ENCODE peak calls at places on chromosomes 16 and 17, in nine cellular contexts. E is esophagus squamous epithelium, C is DND-41, J is fibroblast of lung, G is stomach, S is cardiac muscle cell, M is colonic mucosa, T is heart right ventricle, Q is A673. L is an unnamed sample.

GRCh38 chr17:20091161-20092029 is 82.2 kb downstream of the SPECC1 start:
- DNase-seq in E (no peak), C (no peak), J (peak; percentile 76), G (no peak), S (no peak), M (no peak), T (peak; percentile 35), Q (no peak), L (no peak)

GRCh38 chr16:85124636-85125346 is 12.5 kb upstream of the CIBAR2 start:
- DNase-seq in E (no peak), C (no peak), J (peak; percentile 9), G (no peak), S (no peak), M (no peak), T (no peak), Q (no peak), L (no peak)

GRCh38 chr17:55795098-55795497 is 44.2 kb downstream of the PCTP start:
- DNase-seq in E (no peak), C (no peak), J (no peak), G (no peak), S (no peak), M (no peak), T (no peak), Q (no peak), L (no peak)

GRCh38 chr16:49492896-49493620 is 119.5 kb downstream of the C16orf78 start:
- DNase-seq in E (no peak), C (no peak), J (no peak), G (no peak), S (no peak), M (no peak), T (no peak), Q (no peak), L (no peak)

GRCh38 chr17:34386925-34387550 is 24.0 kb upstream of the CCL1 start:
- DNase-seq in E (no peak), C (peak; percentile 63), J (peak; percentile 2), G (no peak), S (no peak), M (no peak), T (no peak), Q (no peak), L (no peak)

GRCh38 chr17:55062921-55063320 is 94.4 kb downstream of the STXBP4 start:
- DNase-seq in E (no peak), C (no peak), J (peak; percentile 82), G (no peak), S (no peak), M (no peak), T (no peak), Q (no peak), L (no peak)

GRCh38 chr17:82239926-82240505 is 11.2 kb downstream of the SLC16A3 start:
- DNase-seq in E (no peak), C (no peak), J (no peak), G (no peak), S (no peak), M (no peak), T (no peak), Q (no peak), L (no peak)

GRCh38 chr16:89409161-89409711 is 81.1 kb downstream of the ANKRD11 start:
- DNase-seq in E (no peak), C (no peak), J (peak; percentile 49), G (no peak), S (no peak), M (no peak), T (no peak), Q (no peak), L (peak; percentile 90)

GRCh38 chr16:72875291-72876036 is 172.5 kb downstream of the ZFHX3 start:
- DNase-seq in E (no peak), C (no peak), J (no peak), G (no peak), S (no peak), M (no peak), T (no peak), Q (no peak), L (no peak)

GRCh38 chr17:20213429-20213828 is 204.3 kb downstream of the SPECC1 start:
- DNase-seq in E (no peak), C (no peak), J (no peak), G (peak; percentile 40), S (no peak), M (no peak), T (no peak), Q (no peak), L (no peak)

GRCh38 chr17:74051348-74051747 is 152.1 kb upstream of the RPL38 start:
- DNase-seq in E (no peak), C (no peak), J (no peak), G (no peak), S (no peak), M (no peak), T (no peak), Q (no peak), L (no peak)

GRCh38 chr17:74055508-74056160 is 147.8 kb upstream of the RPL38 start:
- DNase-seq in E (no peak), C (no peak), J (no peak), G (no peak), S (no peak), M (no peak), T (no peak), Q (no peak), L (no peak)

GRCh38 chr17:74049167-74049797 is 154.2 kb upstream of the RPL38 start:
- DNase-seq in E (no peak), C (no peak), J (no peak), G (no peak), S (no peak), M (no peak), T (no peak), Q (no peak), L (no peak)

GRCh38 chr17:74054249-74054648 is 149.2 kb upstream of the RPL38 start:
- DNase-seq in E (no peak), C (no peak), J (no peak), G (no peak), S (no peak), M (no peak), T (no peak), Q (no peak), L (no peak)

DNA sequence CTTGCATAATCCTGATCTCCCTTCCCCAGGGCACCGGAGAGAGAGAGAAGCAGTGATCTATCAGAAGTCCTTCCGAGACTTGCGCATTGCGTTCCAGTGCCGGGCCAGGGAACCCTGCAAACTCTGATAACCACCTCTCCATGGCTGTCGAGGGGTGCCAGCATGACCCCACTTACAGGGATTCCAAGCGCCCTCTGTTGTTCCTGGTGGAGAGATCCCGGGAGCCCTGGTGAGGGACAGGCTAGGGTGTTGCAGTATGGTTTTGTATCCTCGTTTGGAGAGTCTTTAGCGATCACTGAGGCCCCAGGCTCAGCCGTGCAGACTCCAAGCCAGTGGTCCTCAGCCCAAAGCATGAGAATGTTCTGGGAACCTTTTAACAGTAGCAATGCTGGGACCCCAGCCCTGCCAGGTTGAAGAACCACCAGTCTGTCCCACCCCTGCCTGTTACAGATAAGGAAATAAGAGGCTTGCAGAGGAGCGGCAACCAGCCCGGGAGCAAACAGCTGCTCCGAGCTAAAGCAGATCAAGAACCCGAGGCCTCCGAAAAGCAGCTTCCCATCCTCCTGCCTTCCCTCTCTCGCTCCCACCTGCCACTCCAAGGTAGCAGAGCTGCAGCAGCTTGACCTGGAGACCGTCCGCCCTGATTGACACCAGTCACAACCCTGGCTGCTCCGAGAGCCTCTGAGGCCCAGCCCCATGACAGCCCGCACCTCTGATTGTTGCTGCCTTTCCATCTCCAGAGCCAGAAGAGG is 150.3 kb upstream of the RPL38 start:
- DNase-seq in E (no peak), C (no peak), J (no peak), G (no peak), S (peak; percentile 23), M (no peak), T (no peak), Q (no peak), L (no peak)
- H3K27me3 ChIP-seq in E (no peaks in the 10 kb centered on the region), C (peaks cover 4% of the 10 kb centered on the region), J (no peaks in the 10 kb centered on the region), G (no peaks in the 10 kb centered on the region), S (no peaks in the 10 kb centered on the region), M (no peaks in the 10 kb centered on the region), T (no peaks in the 10 kb centered on the region), Q (peaks cover 6% of the 10 kb centered on the region), L (peaks cover 4% of the 10 kb centered on the region)

GRCh38 chr17:73234746-73235145 is 26.9 kb downstream of the CPSF4L start:
- DNase-seq in E (no peak), C (no peak), J (no peak), G (no peak), S (no peak), M (peak; percentile 49), T (no peak), Q (no peak), L (no peak)

GRCh38 chr17:73237714-73238113 is 24.0 kb downstream of the CPSF4L start:
- DNase-seq in E (no peak), C (no peak), J (no peak), G (no peak), S (no peak), M (no peak), T (no peak), Q (no peak), L (peak; percentile 31)

GRCh38 chr17:73240561-73240960 is 21.1 kb downstream of the CPSF4L start:
- DNase-seq in E (no peak), C (no peak), J (no peak), G (no peak), S (no peak), M (no peak), T (no peak), Q (no peak), L (no peak)
- H3K36me3 ChIP-seq in E (no peaks in the 10 kb centered on the region), C (peaks cover 71% of the 10 kb centered on the region), J (peaks cover 2% of the 10 kb centered on the region), G (peaks cover 54% of the 10 kb centered on the region), S (peaks cover 28% of the 10 kb centered on the region), M (peaks cover 7% of the 10 kb centered on the region), T (no peaks in the 10 kb centered on the region), Q (peaks cover 32% of the 10 kb centered on the region), L (peaks cover 6% of the 10 kb centered on the region)

GRCh38 chr16:69440236-69440635 is 15.8 kb downstream of the CYB5B start:
- DNase-seq in E (no peak), C (no peak), J (no peak), G (no peak), S (no peak), M (no peak), T (no peak), Q (no peak), L (no peak)

GRCh38 chr16:69438465-69438864 is 14.0 kb downstream of the CYB5B start:
- DNase-seq in E (no peak), C (no peak), J (no peak), G (no peak), S (no peak), M (no peak), T (no peak), Q (no peak), L (no peak)

GRCh38 chr16:69444873-69445517 is 20.6 kb downstream of the CYB5B start:
- DNase-seq in E (no peak), C (no peak), J (no peak), G (no peak), S (no peak), M (no peak), T (no peak), Q (no peak), L (peak; percentile 16)

GRCh38 chr16:69448470-69449193 is 24.2 kb downstream of the CYB5B start:
- DNase-seq in E (no peak), C (no peak), J (peak; percentile 71), G (no peak), S (no peak), M (no peak), T (no peak), Q (peak; percentile 70), L (no peak)

GRCh38 chr16:69443809-69444611 is 19.6 kb downstream of the CYB5B start:
- DNase-seq in E (no peak), C (no peak), J (no peak), G (no peak), S (no peak), M (peak; percentile 43), T (no peak), Q (no peak), L (peak; percentile 48)
- H3K4me1 ChIP-seq in E (peaks cover 14% of the 10 kb centered on the region), C (peaks cover 11% of the 10 kb centered on the region), J (peaks cover 5% of the 10 kb centered on the region), G (peaks cover 21% of the 10 kb centered on the region), S (peaks cover 10% of the 10 kb centered on the region), M (no peaks in the 10 kb centered on the region), T (peaks cover 50% of the 10 kb centered on the region), Q (peaks cover 11% of the 10 kb centered on the region), L (peaks cover 26% of the 10 kb centered on the region)

GRCh38 chr17:79401704-79402075 is 209.2 kb downstream of the RBFOX3 start:
- DNase-seq in E (no peak), C (no peak), J (no peak), G (no peak), S (no peak), M (no peak), T (no peak), Q (no peak), L (no peak)
- H3K27me3 ChIP-seq in E (peaks cover 10% of the 10 kb centered on the region), C (peaks cover 12% of the 10 kb centered on the region), J (peaks cover 10% of the 10 kb centered on the region), G (no peaks in the 10 kb centered on the region), S (peaks cover 54% of the 10 kb centered on the region), M (peaks cover 8% of the 10 kb centered on the region), T (peaks cover 7% of the 10 kb centered on the region), Q (peaks cover 72% of the 10 kb centered on the region), L (peaks cover 7% of the 10 kb centered on the region)

L was measured in CD4-positive, alpha-beta memory T cell.